ENCODE peak calls at places on chromosomes 16 and 17, in ten cellular contexts. One of them, this sample, is unnamed.

GRCh38 chr17:18182190-18182977 is 1.2 kb upstream of the ALKBH5 start:
- DNase-seq in NCI-H510A: no peak
- DNase-seq in stimulated activated CD8-positive, alpha-beta memory T cell treated with anti-CD3 and anti-CD28 coated beads, Interleukin-7, amount 100 ng/mL, for 24 hours: no peak
- DNase-seq in EH: peak
- DNase-seq in hepatic stellate cell: no peak
- DNase-seq in Daoy: no peak
- DNase-seq in sigmoid colon: no peak
- DNase-seq in HepG2: no peak
- DNase-seq in cardiac septum: no peak
- DNase-seq in NCI-H345: no peak
- DNase-seq in this sample: no peak

GRCh38 chr17:62860962-62861873 is 53.1 kb upstream of the MARCHF10 start:
- DNase-seq in sigmoid colon: no peak
- DNase-seq in hepatic stellate cell: no peak
- DNase-seq in NCI-H510A: peak
- DNase-seq in stimulated activated CD8-positive, alpha-beta memory T cell treated with anti-CD3 and anti-CD28 coated beads, Interleukin-7, amount 100 ng/mL, for 24 hours: no peak
- DNase-seq in Daoy: no peak
- DNase-seq in HepG2: no peak
- DNase-seq in cardiac septum: no peak
- DNase-seq in EH: no peak
- DNase-seq in NCI-H345: no peak
- DNase-seq in this sample: no peak

GRCh38 chr16:20424129-20424866 is 15.0 kb downstream of the ACSM5 start:
- DNase-seq in NCI-H345: no peak
- DNase-seq in HepG2: peak
- DNase-seq in cardiac septum: no peak
- DNase-seq in stimulated activated CD8-positive, alpha-beta memory T cell treated with anti-CD3 and anti-CD28 coated beads, Interleukin-7, amount 100 ng/mL, for 24 hours: no peak
- DNase-seq in EH: no peak
- DNase-seq in NCI-H510A: no peak
- DNase-seq in hepatic stellate cell: no peak
- DNase-seq in sigmoid colon: no peak
- DNase-seq in Daoy: no peak
- DNase-seq in this sample: no peak

GRCh38 chr16:30972872-30973271 is 12.1 kb upstream of the HSD3B7 start:
- DNase-seq in NCI-H510A: no peak
- DNase-seq in hepatic stellate cell: peak
- DNase-seq in NCI-H345: no peak
- DNase-seq in stimulated activated CD8-positive, alpha-beta memory T cell treated with anti-CD3 and anti-CD28 coated beads, Interleukin-7, amount 100 ng/mL, for 24 hours: no peak
- DNase-seq in EH: peak
- DNase-seq in Daoy: no peak
- DNase-seq in cardiac septum: no peak
- DNase-seq in HepG2: peak
- DNase-seq in sigmoid colon: no peak
- DNase-seq in this sample: no peak

GRCh38 chr16:24580665-24581064 is 41.3 kb downstream of the RBBP6 start:
- DNase-seq in sigmoid colon: no peak
- DNase-seq in Daoy: no peak
- DNase-seq in NCI-H510A: no peak
- DNase-seq in EH: peak
- DNase-seq in HepG2: no peak
- DNase-seq in stimulated activated CD8-positive, alpha-beta memory T cell treated with anti-CD3 and anti-CD28 coated beads, Interleukin-7, amount 100 ng/mL, for 24 hours: no peak
- DNase-seq in hepatic stellate cell: peak
- DNase-seq in cardiac septum: no peak
- DNase-seq in NCI-H345: no peak
- DNase-seq in this sample: no peak

GRCh38 chr16:1642753-1643152 is 30.6 kb downstream of the CRAMP1 start:
- DNase-seq in EH: no peak
- DNase-seq in HepG2: no peak
- DNase-seq in stimulated activated CD8-positive, alpha-beta memory T cell treated with anti-CD3 and anti-CD28 coated beads, Interleukin-7, amount 100 ng/mL, for 24 hours: no peak
- DNase-seq in hepatic stellate cell: no peak
- DNase-seq in NCI-H345: no peak
- DNase-seq in cardiac septum: no peak
- DNase-seq in NCI-H510A: no peak
- DNase-seq in sigmoid colon: no peak
- DNase-seq in Daoy: no peak
- DNase-seq in this sample: no peak

GRCh38 chr16:27859020-27859419 is 204.5 kb downstream of the GSG1L start:
- DNase-seq in EH: no peak
- DNase-seq in hepatic stellate cell: no peak
- DNase-seq in NCI-H510A: no peak
- DNase-seq in sigmoid colon: peak
- DNase-seq in NCI-H345: no peak
- DNase-seq in stimulated activated CD8-positive, alpha-beta memory T cell treated with anti-CD3 and anti-CD28 coated beads, Interleukin-7, amount 100 ng/mL, for 24 hours: no peak
- DNase-seq in cardiac septum: peak
- DNase-seq in HepG2: peak
- DNase-seq in Daoy: no peak
- DNase-seq in this sample: no peak

GRCh38 chr16:54422569-54422978 is 136.0 kb upstream of the IRX3 start:
- DNase-seq in Daoy: no peak
- DNase-seq in sigmoid colon: no peak
- DNase-seq in hepatic stellate cell: no peak
- DNase-seq in cardiac septum: no peak
- DNase-seq in EH: peak
- DNase-seq in NCI-H510A: no peak
- DNase-seq in stimulated activated CD8-positive, alpha-beta memory T cell treated with anti-CD3 and anti-CD28 coated beads, Interleukin-7, amount 100 ng/mL, for 24 hours: no peak
- DNase-seq in HepG2: no peak
- DNase-seq in NCI-H345: no peak
- DNase-seq in this sample: no peak